ENCODE peak calls at places on chromosomes 7 and 10, in six cellular contexts. One of them, this sample, is unnamed.

GRCh38 chr7:136956232-136956631 is 87.8 kb downstream of the CHRM2 start:
- DNase-seq in H54: no peak
- DNase-seq in spleen: no peak
- DNase-seq in sigmoid colon: no peak
- DNase-seq in ovary: no peak
- DNase-seq in adrenal gland: no peak
- DNase-seq in this sample: no peak

GRCh38 chr10:25296324-25296723 is 121.5 kb downstream of the GPR158 start:
- DNase-seq in H54: no peak
- DNase-seq in spleen: no peak
- DNase-seq in sigmoid colon: no peak
- DNase-seq in ovary: no peak
- DNase-seq in adrenal gland: no peak
- DNase-seq in this sample: no peak

GRCh38 chr7:137962491-137962874 is 39.4 kb downstream of the CREB3L2 start:
- DNase-seq in H54: no peak
- DNase-seq in spleen: no peak
- DNase-seq in sigmoid colon: no peak
- DNase-seq in ovary: no peak
- DNase-seq in adrenal gland: no peak
- DNase-seq in this sample: no peak

GRCh38 chr7:29265208-29265923 is 70.8 kb downstream of the CHN2 start:
- DNase-seq in H54: no peak
- DNase-seq in spleen: no peak
- DNase-seq in sigmoid colon: no peak
- DNase-seq in ovary: no peak
- DNase-seq in adrenal gland: peak
- DNase-seq in this sample: no peak

GRCh38 chr7:70135656-70136055 is 537.4 kb downstream of the AUTS2 start:
- DNase-seq in H54: no peak
- DNase-seq in spleen: no peak
- DNase-seq in sigmoid colon: no peak
- DNase-seq in ovary: no peak
- DNase-seq in adrenal gland: no peak
- DNase-seq in this sample: no peak

GRCh38 chr7:99791021-99791420 is 7.0 kb upstream of the CYP3A4 start:
- DNase-seq in H54: no peak
- DNase-seq in spleen: no peak
- DNase-seq in sigmoid colon: no peak
- DNase-seq in ovary: no peak
- DNase-seq in adrenal gland: no peak
- DNase-seq in this sample: no peak

GRCh38 chr10:132539894-132540293 is 2.3 kb downstream of the INPP5A start:
- DNase-seq in H54: peak
- DNase-seq in spleen: no peak
- DNase-seq in sigmoid colon: peak
- DNase-seq in ovary: peak
- DNase-seq in adrenal gland: no peak
- DNase-seq in this sample: no peak

GRCh38 chr7:107982918-107983389 is 20.0 kb downstream of the LAMB1 start:
- DNase-seq in H54: no peak
- DNase-seq in spleen: no peak
- DNase-seq in sigmoid colon: peak
- DNase-seq in ovary: no peak
- DNase-seq in adrenal gland: no peak
- DNase-seq in this sample: no peak

GRCh38 chr10:132915411-132915810 is 27.0 kb downstream of the CFAP46 start:
- DNase-seq in H54: no peak
- DNase-seq in spleen: peak
- DNase-seq in sigmoid colon: peak
- DNase-seq in ovary: peak
- DNase-seq in adrenal gland: no peak
- DNase-seq in this sample: no peak

GRCh38 chr7:8260871-8261707 is 878 bp downstream of the ICA1 start:
- DNase-seq in H54: peak
- DNase-seq in spleen: peak
- DNase-seq in sigmoid colon: peak
- DNase-seq in ovary: no peak
- DNase-seq in adrenal gland: peak
- DNase-seq in this sample: peak

GRCh38 chr10:21495002-21495685 is 30.3 kb downstream of the SKIDA1 start:
- DNase-seq in H54: no peak
- DNase-seq in spleen: peak
- DNase-seq in sigmoid colon: no peak
- DNase-seq in ovary: peak
- DNase-seq in adrenal gland: peak
- DNase-seq in this sample: no peak

GRCh38 chr10:60236869-60237524 is 152.7 kb downstream of the ANK3 start:
- DNase-seq in H54: peak
- DNase-seq in spleen: peak
- DNase-seq in sigmoid colon: peak
- DNase-seq in ovary: no peak
- DNase-seq in adrenal gland: peak
- DNase-seq in this sample: no peak

GRCh38 chr10:67779455-67780205 is 58.4 kb downstream of the DNAJC12 start:
- DNase-seq in H54: peak
- DNase-seq in spleen: no peak
- DNase-seq in sigmoid colon: peak
- DNase-seq in ovary: peak
- DNase-seq in adrenal gland: peak
- DNase-seq in this sample: peak

GRCh38 chr10:78452782-78453181 is 419.1 kb downstream of the RPS24 start:
- DNase-seq in H54: no peak
- DNase-seq in spleen: no peak
- DNase-seq in sigmoid colon: no peak
- DNase-seq in ovary: no peak
- DNase-seq in adrenal gland: no peak
- DNase-seq in this sample: no peak

GRCh38 chr7:100008525-100008924 is 6.9 kb upstream of the ZKSCAN1 start:
- DNase-seq in H54: no peak
- DNase-seq in spleen: no peak
- DNase-seq in sigmoid colon: no peak
- DNase-seq in ovary: no peak
- DNase-seq in adrenal gland: no peak
- DNase-seq in this sample: peak

GRCh38 chr7:157056246-157056645 is 45.8 kb upstream of the MNX1 start:
- DNase-seq in H54: no peak
- DNase-seq in spleen: no peak
- DNase-seq in sigmoid colon: no peak
- DNase-seq in ovary: no peak
- DNase-seq in adrenal gland: no peak
- DNase-seq in this sample: no peak

GRCh38 chr7:112001089-112001826 is 204.9 kb downstream of the DOCK4 start:
- DNase-seq in H54: no peak
- DNase-seq in spleen: no peak
- DNase-seq in sigmoid colon: no peak
- DNase-seq in ovary: no peak
- DNase-seq in adrenal gland: no peak
- DNase-seq in this sample: no peak

GRCh38 chr10:132848951-132849545 is 63.1 kb upstream of the NKX6-2 start:
- DNase-seq in H54: no peak
- DNase-seq in spleen: peak
- DNase-seq in sigmoid colon: peak
- DNase-seq in ovary: no peak
- DNase-seq in adrenal gland: no peak
- DNase-seq in this sample: no peak

GRCh38 chr10:75814071-75814470 is 382.6 kb downstream of the LRMDA start:
- DNase-seq in H54: no peak
- DNase-seq in spleen: no peak
- DNase-seq in sigmoid colon: no peak
- DNase-seq in ovary: no peak
- DNase-seq in adrenal gland: no peak
- DNase-seq in this sample: no peak

GRCh38 chr7:129786825-129787563 is 165.8 kb downstream of the UBE2H start:
- DNase-seq in H54: no peak
- DNase-seq in spleen: peak
- DNase-seq in sigmoid colon: no peak
- DNase-seq in ovary: no peak
- DNase-seq in adrenal gland: no peak
- DNase-seq in this sample: peak

GRCh38 chr10:111821876-111822275 is 361.7 kb downstream of the GPAM start:
- DNase-seq in H54: no peak
- DNase-seq in spleen: no peak
- DNase-seq in sigmoid colon: no peak
- DNase-seq in ovary: no peak
- DNase-seq in adrenal gland: no peak
- DNase-seq in this sample: peak

GRCh38 chr7:139482662-139483466 is 609 bp downstream of the KLRG2 start:
- DNase-seq in H54: no peak
- DNase-seq in spleen: no peak
- DNase-seq in sigmoid colon: no peak
- DNase-seq in ovary: no peak
- DNase-seq in adrenal gland: no peak
- DNase-seq in this sample: peak

GRCh38 chr7:2379821-2380450 is 23.5 kb upstream of the CHST12 start:
- DNase-seq in H54: no peak
- DNase-seq in spleen: no peak
- DNase-seq in sigmoid colon: no peak
- DNase-seq in ovary: no peak
- DNase-seq in adrenal gland: no peak
- DNase-seq in this sample: no peak
- TF ChIP-seq POLR2A in H54: no peak
- TF ChIP-seq POLR2A in spleen: no peak
- TF ChIP-seq POLR2A in sigmoid colon: no peak
- TF ChIP-seq POLR2A in ovary: no peak
- TF ChIP-seq POLR2A in adrenal gland: no peak
- TF ChIP-seq POLR2A in this sample: no peak

GRCh38 chr10:100373298-100374136 is 26.5 kb downstream of the SCD start:
- DNase-seq in H54: peak
- DNase-seq in spleen: peak
- DNase-seq in sigmoid colon: peak
- DNase-seq in ovary: peak
- DNase-seq in adrenal gland: peak
- DNase-seq in this sample: peak
- TF ChIP-seq POLR2A in H54: peak
- TF ChIP-seq POLR2A in spleen: no peak
- TF ChIP-seq POLR2A in sigmoid colon: peak
- TF ChIP-seq POLR2A in ovary: peak
- TF ChIP-seq POLR2A in adrenal gland: peak
- TF ChIP-seq POLR2A in this sample: peak

GRCh38 chr10:30718877-30719268 is 89.3 kb upstream of the LYZL2 start:
- DNase-seq in H54: no peak
- DNase-seq in spleen: no peak
- DNase-seq in sigmoid colon: no peak
- DNase-seq in ovary: no peak
- DNase-seq in adrenal gland: no peak
- DNase-seq in this sample: no peak
- TF ChIP-seq POLR2A in H54: no peak
- TF ChIP-seq POLR2A in spleen: no peak
- TF ChIP-seq POLR2A in sigmoid colon: no peak
- TF ChIP-seq POLR2A in ovary: no peak
- TF ChIP-seq POLR2A in adrenal gland: no peak
- TF ChIP-seq POLR2A in this sample: no peak

GRCh38 chr7:134854816-134855215 is 75.4 kb downstream of the CALD1 start:
- DNase-seq in H54: no peak
- DNase-seq in spleen: no peak
- DNase-seq in sigmoid colon: no peak
- DNase-seq in ovary: no peak
- DNase-seq in adrenal gland: no peak
- DNase-seq in this sample: no peak

GRCh38 chr7:134855467-134855866 is 76.0 kb downstream of the CALD1 start:
- DNase-seq in H54: no peak
- DNase-seq in spleen: no peak
- DNase-seq in sigmoid colon: no peak
- DNase-seq in ovary: no peak
- DNase-seq in adrenal gland: no peak
- DNase-seq in this sample: no peak

GRCh38 chr7:134856141-134856540 is 76.7 kb downstream of the CALD1 start:
- DNase-seq in H54: no peak
- DNase-seq in spleen: no peak
- DNase-seq in sigmoid colon: no peak
- DNase-seq in ovary: no peak
- DNase-seq in adrenal gland: no peak
- DNase-seq in this sample: no peak

GRCh38 chr7:134857958-134858357 is 78.5 kb downstream of the CALD1 start:
- DNase-seq in H54: no peak
- DNase-seq in spleen: no peak
- DNase-seq in sigmoid colon: no peak
- DNase-seq in ovary: no peak
- DNase-seq in adrenal gland: no peak
- DNase-seq in this sample: no peak

GRCh38 chr7:134856692-134857091 is 77.3 kb downstream of the CALD1 start:
- DNase-seq in H54: no peak
- DNase-seq in spleen: no peak
- DNase-seq in sigmoid colon: no peak
- DNase-seq in ovary: no peak
- DNase-seq in adrenal gland: no peak
- DNase-seq in this sample: peak
- TF ChIP-seq POLR2A in H54: no peak
- TF ChIP-seq POLR2A in spleen: no peak
- TF ChIP-seq POLR2A in sigmoid colon: no peak
- TF ChIP-seq POLR2A in ovary: no peak
- TF ChIP-seq POLR2A in adrenal gland: no peak
- TF ChIP-seq POLR2A in this sample: no peak

DNA sequence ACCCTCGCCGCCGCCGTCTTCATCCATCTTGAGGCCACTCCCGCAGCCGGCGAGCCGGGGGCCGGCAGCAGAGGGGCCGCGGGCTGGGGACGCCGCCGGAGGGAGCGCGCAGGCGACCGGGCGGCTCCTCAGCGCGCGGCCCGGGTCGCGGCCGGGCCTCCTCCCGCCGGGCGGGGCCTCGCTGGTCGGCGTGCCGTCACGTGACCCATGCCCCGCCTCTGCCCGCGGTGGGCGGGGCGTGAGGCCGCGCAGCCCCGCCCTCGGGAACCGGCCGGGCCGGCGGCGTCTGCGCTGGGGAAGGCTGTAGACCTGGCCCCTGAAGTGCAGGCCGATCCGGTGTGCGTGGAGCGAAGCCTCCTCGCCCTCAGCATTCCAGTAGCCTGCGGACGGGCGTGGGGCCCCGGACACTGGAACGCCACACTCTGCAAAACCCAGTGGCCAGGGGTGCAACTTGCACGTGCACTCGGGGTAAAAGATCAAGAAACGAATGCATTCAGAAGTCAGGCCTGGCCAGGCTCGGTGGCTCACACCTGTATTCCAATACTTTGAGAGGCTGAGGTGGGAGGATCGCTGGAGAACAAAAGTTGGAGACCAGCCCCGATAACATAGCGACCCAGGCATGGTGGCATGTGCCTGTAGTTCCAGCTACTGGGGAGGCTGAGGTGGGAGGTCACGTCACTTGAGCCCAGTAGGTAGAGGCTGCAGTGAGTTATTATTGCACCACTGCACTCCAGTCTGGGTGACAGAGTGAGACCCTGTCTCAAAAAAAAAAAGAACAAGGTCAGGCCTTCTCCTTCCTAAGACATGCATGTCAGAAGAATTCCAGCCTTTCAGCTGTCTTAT is at the start of gene CYTH3:
- DNase-seq in H54: peak
- DNase-seq in spleen: peak
- DNase-seq in sigmoid colon: peak
- DNase-seq in ovary: peak
- DNase-seq in adrenal gland: peak
- DNase-seq in this sample: peak
- TF ChIP-seq POLR2A in H54: peak
- TF ChIP-seq POLR2A in spleen: no peak
- TF ChIP-seq POLR2A in sigmoid colon: no peak
- TF ChIP-seq POLR2A in ovary: peak
- TF ChIP-seq POLR2A in adrenal gland: peak
- TF ChIP-seq POLR2A in this sample: peak